ENCODE peak calls at places on chromosomes 5 and 9, in ten cellular contexts. A is pancreas, D is right lobe of liver, M is GM23248, K is mammary epithelial cell, X is lower lobe of right lung, L is heart left ventricle, O is SK-N-SH, Z is mucosa of descending colon, R is aorta. W is an unnamed sample. For H3K4me1, the result is how much of the 10 kb centered on the place peaks cover.

GRCh38 chr9:131781069-131781468 is 41.2 kb upstream of the RAPGEF1 start:
- DNase-seq in A (no peak), D (no peak), M (no peak), K (no peak), X (no peak), L (no peak), O (no peak), Z (no peak), R (no peak), W (no peak)

GRCh38 chr9:102985162-102985900 is 9.8 kb upstream of the CYLC2 start:
- DNase-seq in A (no peak), D (no peak), M (no peak), K (no peak), X (no peak), L (no peak), O (no peak), Z (no peak), R (no peak), W (no peak)

GRCh38 chr9:105679406-105680022 is 14.8 kb upstream of the TMEM38B start:
- DNase-seq in A (no peak), D (no peak), M (no peak), K (no peak), X (no peak), L (no peak), O (no peak), Z (peak), R (no peak), W (peak)

GRCh38 chr5:59328801-59329296 is 564.7 kb downstream of the PDE4D start:
- DNase-seq in A (no peak), D (no peak), M (no peak), K (peak), X (no peak), L (no peak), O (no peak), Z (no peak), R (no peak), W (no peak)

GRCh38 chr5:1038417-1039209 is 30.0 kb downstream of the NKD2 start:
- DNase-seq in A (peak), D (peak), M (no peak), K (no peak), X (peak), L (no peak), O (peak), Z (no peak), R (no peak), W (no peak)

GRCh38 chr5:891837-892389 is 688 bp downstream of the BRD9 start:
- DNase-seq in A (no peak), D (peak), M (peak), K (peak), X (no peak), L (peak), O (no peak), Z (peak), R (no peak), W (peak)

GRCh38 chr9:92242115-92242778 is 51.2 kb downstream of the IARS1 start:
- DNase-seq in A (no peak), D (no peak), M (peak), K (peak), X (no peak), L (no peak), O (peak), Z (no peak), R (no peak), W (no peak)

GRCh38 chr9:70318002-70318401 is 59.2 kb downstream of the SMC5 start:
- DNase-seq in A (no peak), D (no peak), M (peak), K (no peak), X (no peak), L (no peak), O (no peak), Z (no peak), R (no peak), W (no peak)

GRCh38 chr9:93635186-93636107 is 59.1 kb downstream of the PHF2 start:
- DNase-seq in A (no peak), D (no peak), M (no peak), K (no peak), X (no peak), L (peak), O (no peak), Z (no peak), R (no peak), W (no peak)

GRCh38 chr5:74848553-74849025 is 17.6 kb downstream of the FAM169A start:
- DNase-seq in A (no peak), D (no peak), M (no peak), K (no peak), X (no peak), L (no peak), O (no peak), Z (no peak), R (no peak), W (no peak)

GRCh38 chr9:136109351-136110081 is 9.2 kb downstream of the TMEM250 start:
- DNase-seq in A (peak), D (peak), M (peak), K (peak), X (peak), L (peak), O (peak), Z (peak), R (peak), W (peak)

GRCh38 chr5:103347729-103348128 is 89.2 kb downstream of the MACIR start:
- DNase-seq in A (no peak), D (no peak), M (no peak), K (no peak), X (no peak), L (no peak), O (no peak), Z (no peak), R (no peak), W (no peak)

GRCh38 chr9:38024036-38024681 is 44.9 kb downstream of the SHB start:
- DNase-seq in A (no peak), D (peak), M (peak), K (peak), X (peak), L (no peak), O (no peak), Z (no peak), R (no peak), W (no peak)

GRCh38 chr9:125361837-125362531 is 100.4 kb downstream of the GAPVD1 start:
- DNase-seq in A (no peak), D (no peak), M (peak), K (no peak), X (no peak), L (no peak), O (no peak), Z (peak), R (no peak), W (no peak)

GRCh38 chr9:110069326-110070248 is 138.4 kb downstream of the C9orf152 start:
- DNase-seq in A (no peak), D (peak), M (peak), K (peak), X (peak), L (no peak), O (no peak), Z (no peak), R (peak), W (no peak)

GRCh38 chr9:6014668-6015270 is 655 bp downstream of the RANBP6 start:
- DNase-seq in A (no peak), D (no peak), M (peak), K (peak), X (no peak), L (no peak), O (no peak), Z (no peak), R (no peak), W (peak)

GRCh38 chr5:59097116-59097515 is 514.2 kb downstream of the RAB3C start:
- DNase-seq in A (no peak), D (no peak), M (peak), K (no peak), X (no peak), L (no peak), O (no peak), Z (no peak), R (no peak), W (no peak)

GRCh38 chr9:127092041-127092608 is 30.3 kb downstream of the ANGPTL2 start:
- DNase-seq in A (no peak), D (no peak), M (no peak), K (no peak), X (no peak), L (no peak), O (no peak), Z (no peak), R (no peak), W (no peak)

GRCh38 chr5:60243713-60244112 is 350.2 kb upstream of the PDE4D start:
- DNase-seq in A (no peak), D (no peak), M (no peak), K (no peak), X (no peak), L (no peak), O (no peak), Z (no peak), R (no peak), W (no peak)

GRCh38 chr5:15522141-15522540 is 22.2 kb downstream of the FBXL7 start:
- DNase-seq in A (no peak), D (no peak), M (no peak), K (no peak), X (no peak), L (no peak), O (peak), Z (no peak), R (no peak), W (no peak)

GRCh38 chr5:135116146-135116545 is 82.1 kb upstream of the PITX1 start:
- DNase-seq in A (no peak), D (no peak), M (no peak), K (peak), X (peak), L (no peak), O (no peak), Z (no peak), R (peak), W (no peak)

GRCh38 chr5:177498013-177498847 is 826 bp upstream of the PDLIM7 start:
- DNase-seq in A (peak), D (peak), M (peak), K (peak), X (no peak), L (peak), O (no peak), Z (no peak), R (peak), W (no peak)

GRCh38 chr5:44365351-44365750 is 23.9 kb downstream of the FGF10 start:
- DNase-seq in A (no peak), D (no peak), M (peak), K (peak), X (no peak), L (no peak), O (no peak), Z (no peak), R (no peak), W (no peak)

GRCh38 chr5:91049112-91049511 is 334.0 kb downstream of the ARRDC3 start:
- DNase-seq in A (no peak), D (no peak), M (no peak), K (no peak), X (no peak), L (no peak), O (no peak), Z (no peak), R (no peak), W (no peak)

GRCh38 chr5:96896285-96896711 is 20.0 kb downstream of the ERAP2 start:
- DNase-seq in A (no peak), D (no peak), M (no peak), K (no peak), X (no peak), L (no peak), O (no peak), Z (no peak), R (no peak), W (no peak)

GRCh38 chr5:165876538-165876937 is 2371.1 kb downstream of the MAT2B start:
- DNase-seq in A (no peak), D (no peak), M (no peak), K (no peak), X (no peak), L (no peak), O (no peak), Z (peak), R (no peak), W (no peak)

DNA sequence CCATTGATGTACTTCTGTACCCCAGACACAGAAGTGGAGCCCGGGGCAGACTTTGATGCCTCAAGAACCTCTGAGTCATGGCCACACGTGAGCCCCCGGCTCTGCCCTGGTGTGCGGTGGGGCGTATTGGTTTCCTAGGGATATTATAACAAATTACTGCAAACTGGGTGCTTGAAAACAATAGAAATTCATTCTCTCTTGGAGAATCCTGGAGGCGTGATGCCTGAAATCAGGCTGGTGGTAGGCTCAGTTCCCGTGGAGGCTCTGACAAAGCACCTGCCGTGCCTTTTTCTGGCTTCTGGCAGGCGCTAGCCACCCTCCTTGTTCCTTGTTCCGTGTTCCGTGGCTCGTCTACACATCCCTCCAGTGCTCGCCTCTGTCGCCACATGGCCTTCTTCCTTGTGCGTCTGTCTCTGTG is 24.2 kb downstream of the NEK6 start:
- DNase-seq in A (no peak), D (no peak), M (no peak), K (no peak), X (peak), L (no peak), O (no peak), Z (peak), R (peak), W (peak)
- H3K4me1 ChIP-seq in A (half or more), D (under half), M (under half), K (under half), X (half or more), L (half or more), O (under half), Z (under half), R (under half), W (under half)

DNA sequence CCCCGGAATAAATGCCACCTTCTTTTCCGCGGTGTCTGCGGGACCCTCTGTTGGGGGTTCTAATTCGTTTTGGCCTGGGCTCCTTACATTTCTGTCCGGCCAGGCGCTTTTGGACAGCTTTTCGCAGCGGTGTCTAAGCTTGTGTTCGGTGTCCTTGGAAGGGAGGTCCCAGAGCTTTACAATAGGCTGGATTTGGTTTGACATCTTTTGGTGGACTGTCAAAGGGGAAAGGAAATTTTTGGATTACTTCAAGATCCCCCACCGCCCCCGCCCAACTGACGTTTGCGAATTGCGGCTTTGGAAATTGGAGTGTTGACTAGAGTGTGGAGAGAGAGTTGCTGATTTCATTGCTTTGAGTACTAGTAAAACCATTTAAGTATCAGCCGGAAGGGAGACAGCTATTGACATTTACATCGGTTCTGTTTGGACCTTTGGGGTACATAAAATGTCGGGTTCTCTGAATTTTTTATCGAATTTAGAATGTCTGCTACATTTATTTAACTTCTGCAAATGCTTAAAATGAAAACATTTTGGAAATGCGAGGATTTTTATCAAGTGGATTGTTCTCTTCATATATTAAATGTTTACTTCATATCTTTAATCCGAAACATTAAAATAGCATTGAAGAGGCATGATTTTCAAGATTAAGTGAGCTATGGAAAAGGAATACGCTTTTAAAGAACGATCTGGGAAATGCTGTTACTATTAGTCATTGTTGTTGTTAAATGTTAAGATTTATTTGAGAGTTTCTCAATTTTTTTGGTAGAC is 4.7 kb upstream of the PURA start:
- DNase-seq in A (no peak), D (peak), M (peak), K (no peak), X (no peak), L (no peak), O (no peak), Z (peak), R (no peak), W (peak)
- H3K4me1 ChIP-seq in A (under half), D (under half), M (under half), K (under half), X (under half), L (under half), O (under half), Z (under half), R (under half), W (under half)

GRCh38 chr9:134641989-134642384 is 384 bp downstream of the COL5A1 start:
- DNase-seq in A (no peak), D (no peak), M (no peak), K (no peak), X (no peak), L (no peak), O (peak), Z (no peak), R (no peak), W (no peak)

GRCh38 chr9:134641173-134641985 is at the start of gene COL5A1:
- DNase-seq in A (no peak), D (peak), M (peak), K (peak), X (peak), L (peak), O (peak), Z (peak), R (peak), W (peak)

GRCh38 chr9:134639994-134640393 is 1.6 kb upstream of the COL5A1 start:
- DNase-seq in A (no peak), D (no peak), M (no peak), K (no peak), X (no peak), L (no peak), O (no peak), Z (no peak), R (no peak), W (no peak)

GRCh38 chr9:134642385-134643181 is 980 bp downstream of the COL5A1 start:
- DNase-seq in A (no peak), D (no peak), M (peak), K (peak), X (no peak), L (peak), O (peak), Z (peak), R (peak), W (no peak)

DNA sequence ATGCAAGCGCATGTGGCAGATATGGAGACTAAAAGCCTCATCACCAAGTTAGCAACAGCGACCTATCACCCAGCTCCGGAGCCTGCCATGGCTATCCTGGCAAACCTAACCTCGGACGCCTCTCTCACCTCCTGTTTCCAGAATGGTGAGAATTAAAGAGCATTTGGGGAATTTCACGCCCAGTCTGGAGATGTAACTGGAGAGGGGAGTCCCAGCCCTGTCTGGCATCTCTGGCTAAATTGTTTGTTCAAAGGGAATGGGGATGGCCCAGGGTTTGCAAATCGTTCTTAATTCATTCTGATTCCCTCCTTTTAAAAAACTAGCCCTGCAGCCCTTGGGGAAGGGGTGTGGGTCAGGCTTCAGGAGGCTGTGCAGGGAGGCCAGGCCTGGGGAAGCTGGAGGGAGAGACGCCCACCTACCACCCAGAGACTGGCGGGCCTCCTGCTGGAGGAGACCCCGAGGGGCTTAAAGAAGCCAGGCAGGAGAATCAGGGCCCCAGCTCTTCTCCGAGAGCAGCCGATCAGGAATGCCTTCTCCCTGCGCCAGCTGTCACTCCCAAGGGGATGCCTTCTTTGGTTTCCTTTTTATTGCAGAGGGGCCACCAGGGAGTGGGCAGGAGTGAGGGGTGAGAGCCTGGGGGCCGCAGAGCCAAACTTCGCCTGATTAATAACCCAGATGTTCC is 971 bp upstream of the COL5A1 start:
- DNase-seq in A (no peak), D (no peak), M (no peak), K (no peak), X (no peak), L (no peak), O (no peak), Z (no peak), R (no peak), W (no peak)
- H3K4me1 ChIP-seq in A (under half), D (under half), M (under half), K (under half), X (under half), L (under half), O (under half), Z (under half), R (under half), W (under half)

DNA sequence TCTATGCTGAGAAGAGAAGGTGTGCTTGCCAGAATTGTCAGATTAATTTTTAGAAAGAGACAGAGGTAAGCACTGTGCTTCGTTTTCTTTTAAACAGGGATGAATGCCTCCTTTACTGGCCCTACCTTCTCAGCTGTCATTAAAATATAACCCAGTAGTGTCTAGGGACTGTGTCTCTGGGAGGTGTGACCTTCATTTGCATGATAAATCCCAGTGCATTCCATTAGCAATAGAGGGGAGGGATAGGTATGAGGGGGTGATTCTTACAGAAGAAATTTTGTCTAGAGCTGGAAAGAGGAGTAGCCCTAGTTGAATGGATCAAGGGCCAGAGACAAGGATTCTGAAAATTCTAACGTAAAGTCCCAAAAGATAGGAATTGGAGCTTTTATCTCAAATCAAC is 351.5 kb downstream of the BNC2 start:
- DNase-seq in A (no peak), D (no peak), M (no peak), K (no peak), X (no peak), L (no peak), O (no peak), Z (no peak), R (no peak), W (no peak)
- H3K4me1 ChIP-seq in A (under half), D (under half), M (half or more), K (under half), X (under half), L (under half), O (under half), Z (under half), R (under half), W (under half)

GRCh38 chr5:33472805-33473409 is 32.1 kb downstream of the TARS1 start:
- DNase-seq in A (no peak), D (no peak), M (no peak), K (no peak), X (no peak), L (no peak), O (no peak), Z (no peak), R (no peak), W (no peak)
- H3K4me1 ChIP-seq in A (under half), D (under half), M (under half), K (under half), X (under half), L (under half), O (under half), Z (under half), R (under half), W (under half)

GRCh38 chr5:68709229-68709628 is 384.6 kb upstream of the SLC30A5 start:
- DNase-seq in A (no peak), D (no peak), M (no peak), K (no peak), X (no peak), L (no peak), O (no peak), Z (no peak), R (no peak), W (no peak)
- H3K4me1 ChIP-seq in A (under half), D (under half), M (under half), K (under half), X (under half), L (under half), O (under half), Z (under half), R (under half), W (under half)

DNA sequence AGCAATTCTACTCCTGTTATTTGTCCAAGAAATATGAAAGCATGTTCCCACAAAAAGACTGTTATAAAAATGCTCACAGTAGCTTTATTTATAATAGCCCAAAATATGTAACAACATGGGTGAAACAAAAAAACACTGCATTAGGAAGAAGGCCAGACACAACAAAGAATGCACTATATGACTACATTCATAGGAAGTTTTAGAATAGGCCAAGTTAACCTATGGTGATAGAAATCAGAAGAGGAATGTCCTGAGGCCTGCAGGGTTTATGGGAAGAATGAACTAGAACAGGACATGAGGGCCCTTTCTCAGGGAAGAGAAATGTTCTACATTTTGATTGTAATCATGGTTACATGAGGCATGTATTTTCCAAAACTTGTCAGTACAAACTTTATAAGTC is 24.7 kb upstream of the TAS2R1 start:
- DNase-seq in A (no peak), D (no peak), M (peak), K (peak), X (no peak), L (no peak), O (no peak), Z (no peak), R (no peak), W (no peak)
- H3K4me1 ChIP-seq in A (under half), D (under half), M (under half), K (under half), X (under half), L (under half), O (under half), Z (under half), R (under half), W (under half)